ENCODE peak calls at places on chromosomes 11 and 22, in five cellular contexts. K is SK-N-SH, J is H1, H is glutamatergic neuron, B is RWPE1. F is an unnamed sample.

GRCh38 chr11:10982695-10983492 is 125.0 kb upstream of the ZBED5 start:
- DNase-seq in K (no peak), J (no peak), H (peak), B (peak), F (no peak)

GRCh38 chr22:29320546-29320945 is 5.0 kb upstream of the RASL10A start:
- DNase-seq in K (no peak), J (no peak), H (no peak), B (no peak), F (no peak)

GRCh38 chr11:18071098-18071705 is 25.1 kb upstream of the TPH1 start:
- DNase-seq in K (no peak), J (no peak), H (no peak), B (no peak), F (no peak)

GRCh38 chr11:96338910-96339703 is 3.9 kb downstream of the MAML2 start:
- DNase-seq in K (no peak), J (no peak), H (no peak), B (no peak), F (peak)

GRCh38 chr22:17112491-17113042 is 8.6 kb downstream of the TMEM121B start:
- DNase-seq in K (no peak), J (no peak), H (no peak), B (no peak), F (no peak)

GRCh38 chr11:120172054-120172881 is 34.4 kb upstream of the TRIM29 start:
- DNase-seq in K (peak), J (peak), H (peak), B (peak), F (peak)

GRCh38 chr11:120574881-120575280 is 63.3 kb downstream of the GRIK4 start:
- DNase-seq in K (no peak), J (no peak), H (no peak), B (no peak), F (no peak)

GRCh38 chr22:26667140-26667539 is 9.8 kb downstream of the MIAT start:
- DNase-seq in K (no peak), J (no peak), H (no peak), B (no peak), F (no peak)

GRCh38 chr11:46391578-46392420 is at the start of gene CHRM4:
- DNase-seq in K (peak), J (no peak), H (peak), B (peak), F (no peak)

GRCh38 chr11:65651589-65652510 is 10.9 kb downstream of the RELA start:
- DNase-seq in K (no peak), J (no peak), H (no peak), B (peak), F (no peak)

GRCh38 chr11:44466531-44467179 is 98.8 kb upstream of the CD82 start:
- DNase-seq in K (no peak), J (no peak), H (no peak), B (no peak), F (no peak)

GRCh38 chr11:43381802-43382201 is 23.1 kb downstream of the TTC17 start:
- DNase-seq in K (no peak), J (no peak), H (no peak), B (no peak), F (no peak)

GRCh38 chr11:102653744-102654291 is 28.7 kb upstream of the MMP20 start:
- DNase-seq in K (no peak), J (no peak), H (no peak), B (peak), F (no peak)

GRCh38 chr11:90134420-90135003 is at the start of gene NAALAD2:
- DNase-seq in K (peak), J (peak), H (peak), B (no peak), F (no peak)

GRCh38 chr11:113141010-113141409 is 173.4 kb upstream of the TTC12 start:
- DNase-seq in K (peak), J (no peak), H (no peak), B (no peak), F (no peak)

GRCh38 chr11:84543367-84544159 is 1083.6 kb downstream of the DLG2 start:
- DNase-seq in K (peak), J (peak), H (peak), B (no peak), F (no peak)

GRCh38 chr11:57637626-57638004 is 12.1 kb downstream of the YPEL4 start:
- DNase-seq in K (peak), J (no peak), H (peak), B (no peak), F (no peak)

GRCh38 chr11:110000045-110000502 is 93.1 kb upstream of the ZC3H12C start:
- DNase-seq in K (no peak), J (no peak), H (no peak), B (peak), F (peak)

GRCh38 chr11:29153078-29153477 is 863.8 kb downstream of the KCNA4 start:
- DNase-seq in K (no peak), J (no peak), H (no peak), B (no peak), F (no peak)

GRCh38 chr11:2224254-2224653 is 46.1 kb downstream of the ASCL2 start:
- DNase-seq in K (no peak), J (no peak), H (no peak), B (no peak), F (no peak)

GRCh38 chr11:6548121-6548520 is 51.0 kb downstream of the DNHD1 start:
- DNase-seq in K (no peak), J (no peak), H (no peak), B (no peak), F (no peak)

GRCh38 chr22:36303874-36304273 is 50.9 kb downstream of the APOL1 start:
- DNase-seq in K (no peak), J (no peak), H (no peak), B (no peak), F (no peak)

GRCh38 chr22:33600113-33600512 is 320.2 kb downstream of the LARGE1 start:
- DNase-seq in K (no peak), J (no peak), H (no peak), B (no peak), F (no peak)

GRCh38 chr11:30314625-30315024 is 8.3 kb upstream of the ARL14EP start:
- DNase-seq in K (no peak), J (no peak), H (no peak), B (no peak), F (no peak)

GRCh38 chr11:93526058-93526633 is 17.0 kb downstream of the SMCO4 start:
- DNase-seq in K (no peak), J (no peak), H (no peak), B (no peak), F (no peak)

GRCh38 chr22:17131686-17132085 is 10.5 kb upstream of the TMEM121B start:
- DNase-seq in K (no peak), J (peak), H (peak), B (no peak), F (no peak)

GRCh38 chr11:110317516-110317932 is 21.1 kb upstream of the RDX start:
- DNase-seq in K (peak), J (no peak), H (no peak), B (no peak), F (no peak)

GRCh38 chr11:17405232-17406005 is 17.0 kb upstream of the KCNJ11 start:
- DNase-seq in K (peak), J (no peak), H (peak), B (no peak), F (peak)

GRCh38 chr22:39938509-39938908 is 21.7 kb upstream of the TMA7B start:
- DNase-seq in K (no peak), J (no peak), H (no peak), B (no peak), F (no peak)

GRCh38 chr11:1750481-1750839 is at the start of gene IFITM10:
- DNase-seq in K (peak), J (no peak), H (no peak), B (peak), F (no peak)

GRCh38 chr11:86134580-86135318 is 65.9 kb upstream of the PICALM start:
- DNase-seq in K (no peak), J (no peak), H (no peak), B (no peak), F (no peak)

GRCh38 chr22:27317961-27318360 is 483.6 kb downstream of the MN1 start:
- DNase-seq in K (no peak), J (no peak), H (no peak), B (no peak), F (no peak)

DNA sequence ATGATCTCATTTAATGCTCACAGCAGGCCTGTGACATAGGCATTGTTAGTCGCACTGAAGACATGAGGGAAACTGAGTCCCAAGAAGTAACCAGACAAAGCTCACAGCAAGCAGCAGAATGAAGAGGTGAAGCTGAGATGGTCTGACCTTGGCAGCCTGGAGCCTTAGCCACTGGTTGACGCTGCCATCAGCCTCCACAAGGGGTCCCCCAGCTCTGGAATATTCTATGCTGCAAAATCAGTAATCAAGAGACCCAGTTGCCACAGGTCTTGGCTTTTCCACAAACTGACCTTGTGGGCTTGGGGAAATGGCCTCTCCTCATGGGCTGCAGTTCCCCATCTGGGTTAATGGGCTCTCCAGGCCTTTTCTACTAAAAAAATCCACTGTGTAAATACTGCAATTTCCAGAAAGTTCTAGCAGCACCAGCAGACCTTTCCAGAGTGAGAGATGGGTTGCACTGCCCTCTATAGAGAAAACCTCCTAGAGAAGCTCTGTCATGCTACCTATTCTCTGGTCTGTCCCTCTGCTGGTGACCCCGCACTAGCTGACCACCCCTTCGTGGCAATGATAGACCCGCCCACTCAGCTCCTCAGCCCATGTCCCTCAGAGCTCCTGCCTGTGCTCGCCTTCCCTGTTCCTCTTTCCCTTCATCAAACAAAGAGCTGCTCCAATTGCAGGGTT is 22.6 kb upstream of the ISX start:
- DNase-seq in K (no peak), J (no peak), H (peak), B (peak), F (no peak)
- TF ChIP-seq CTCF in K (peak), J (peak), H (peak), B (no peak), F (peak)

DNA sequence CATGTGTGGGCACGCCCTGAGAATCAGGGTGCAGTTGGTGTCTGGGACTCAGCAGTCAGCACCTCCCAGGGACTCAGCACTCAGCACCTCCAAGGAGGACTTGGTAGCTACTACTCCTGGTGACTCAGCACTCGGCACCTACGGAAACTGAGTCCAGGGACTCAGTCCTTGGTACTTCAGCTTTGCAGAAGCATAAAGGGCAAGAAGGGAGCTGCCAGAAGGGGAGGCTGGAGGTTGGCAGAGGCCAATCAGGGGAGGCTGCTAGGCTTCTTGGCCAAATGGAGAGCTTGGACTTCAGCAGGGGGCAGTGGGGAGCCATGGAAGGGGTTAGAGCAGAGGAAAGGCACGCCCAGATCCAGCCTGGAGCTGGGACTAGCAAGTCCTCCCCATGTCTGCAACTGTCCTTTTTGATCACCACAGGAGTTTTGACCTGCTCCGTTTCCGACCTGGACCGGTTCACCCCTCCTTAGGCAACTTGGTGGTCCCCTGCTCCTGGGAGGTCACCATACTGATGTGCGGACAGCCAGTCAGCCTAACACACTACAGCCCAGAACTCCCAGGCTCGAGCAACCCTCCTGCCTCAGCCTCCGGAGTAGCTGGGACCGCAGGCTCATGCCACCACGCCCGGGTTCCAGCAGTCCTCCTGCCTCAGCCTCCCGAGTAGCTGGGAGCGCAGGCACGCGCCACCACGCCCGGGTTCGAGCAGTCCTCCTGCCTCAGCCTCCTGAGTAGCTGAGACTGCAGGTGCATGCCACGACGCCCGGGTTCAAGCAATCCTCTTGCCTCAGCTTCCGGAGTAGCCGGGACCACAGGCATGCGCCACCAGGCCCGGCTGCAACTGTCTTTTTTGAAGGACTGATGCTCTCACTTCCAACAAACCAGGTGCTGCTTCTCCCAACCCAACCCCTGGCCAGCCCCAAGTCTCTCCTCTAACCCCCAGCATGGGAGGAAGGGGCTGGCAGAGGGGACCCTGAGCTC is 1.5 kb downstream of the ANO9 start:
- DNase-seq in K (peak), J (no peak), H (no peak), B (no peak), F (no peak)
- TF ChIP-seq CTCF in K (peak), J (peak), H (no peak), B (no peak), F (peak)

DNA sequence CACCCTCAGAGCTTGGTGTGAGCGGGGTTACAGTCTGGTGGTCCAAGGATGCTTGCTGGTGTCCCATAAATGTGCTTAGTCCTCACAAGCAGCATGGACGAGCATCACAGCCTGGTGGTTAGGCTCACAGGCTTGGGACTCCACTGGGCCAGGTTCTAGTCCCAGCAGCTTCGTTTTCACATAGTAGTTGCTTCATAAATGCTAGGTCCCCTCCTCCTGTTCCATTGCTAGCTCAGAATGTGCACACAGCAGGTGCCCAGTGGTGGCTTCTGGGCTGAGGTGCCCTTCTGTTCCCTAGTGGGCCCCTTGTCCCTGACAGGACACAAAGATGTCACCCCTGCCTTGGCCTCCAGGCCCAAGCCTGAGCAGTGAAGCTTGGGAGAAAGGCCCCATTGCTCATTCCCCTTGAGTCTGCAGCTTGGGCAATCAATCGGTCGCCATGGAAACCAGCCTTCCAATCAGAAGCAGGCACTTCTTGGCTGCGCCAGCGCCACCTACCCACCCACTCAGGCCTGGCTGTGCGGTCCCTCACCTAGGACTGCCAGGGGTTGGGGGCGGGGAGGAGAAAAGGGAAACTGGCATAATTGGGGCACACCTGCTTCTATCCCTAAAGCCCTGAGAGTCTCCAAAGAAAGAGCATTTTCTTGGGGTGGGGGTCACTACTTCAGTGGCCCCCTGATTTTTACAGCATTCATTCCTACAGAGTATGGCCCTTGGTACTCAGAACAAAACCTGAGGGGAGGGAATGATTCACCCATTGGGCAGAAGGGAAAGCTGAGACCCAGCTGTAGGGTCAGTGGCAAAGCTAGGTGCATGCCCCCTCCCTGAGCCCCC is 48.1 kb downstream of the CYTH4 start:
- DNase-seq in K (peak), J (peak), H (peak), B (peak), F (peak)
- TF ChIP-seq CTCF in K (peak), J (peak), H (peak), B (no peak), F (peak)

DNA sequence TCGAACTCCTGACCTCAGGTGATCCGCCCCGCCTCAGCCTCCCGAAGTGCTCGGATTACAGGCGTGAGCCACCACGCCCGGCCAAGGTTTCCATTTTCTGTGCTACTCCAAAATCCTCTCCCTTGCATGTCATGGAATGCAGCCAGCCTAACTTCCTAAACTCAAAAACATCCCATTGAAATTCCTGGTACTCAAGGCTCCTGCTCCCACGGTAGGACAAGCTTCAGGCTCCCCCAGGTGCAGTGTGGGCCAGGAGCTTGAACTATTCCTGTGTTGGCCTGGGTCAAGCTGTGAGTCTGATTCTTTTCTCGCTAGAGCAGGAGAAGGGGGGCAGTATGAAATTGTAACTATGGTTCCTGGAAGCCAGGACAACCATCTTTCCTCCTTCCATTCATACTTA is 97.1 kb downstream of the RPL27A start:
- DNase-seq in K (no peak), J (no peak), H (no peak), B (no peak), F (no peak)
- TF ChIP-seq CTCF in K (no peak), J (no peak), H (no peak), B (no peak), F (no peak)

DNA sequence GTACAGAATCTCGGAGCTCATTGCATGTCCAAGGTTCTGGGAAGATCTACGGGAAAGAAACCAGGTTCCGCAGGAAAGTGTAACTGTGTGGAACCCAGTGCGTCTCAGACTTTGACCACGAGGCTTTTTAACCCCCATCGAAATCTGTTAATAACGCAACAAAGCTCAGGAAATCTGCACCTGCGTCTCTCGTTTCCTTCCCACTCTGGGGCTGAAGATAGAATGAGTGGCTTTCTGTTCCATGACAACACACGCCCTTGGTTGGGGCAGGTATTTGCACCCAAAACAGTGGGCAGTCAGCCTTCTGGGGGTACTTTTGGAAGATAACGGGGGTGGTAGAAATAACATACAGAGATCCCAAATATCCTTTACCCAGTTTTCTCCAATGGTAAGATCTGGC is 38.5 kb downstream of the ISX start:
- DNase-seq in K (no peak), J (no peak), H (no peak), B (no peak), F (no peak)
- TF ChIP-seq CTCF in K (no peak), J (no peak), H (no peak), B (no peak), F (no peak)

DNA sequence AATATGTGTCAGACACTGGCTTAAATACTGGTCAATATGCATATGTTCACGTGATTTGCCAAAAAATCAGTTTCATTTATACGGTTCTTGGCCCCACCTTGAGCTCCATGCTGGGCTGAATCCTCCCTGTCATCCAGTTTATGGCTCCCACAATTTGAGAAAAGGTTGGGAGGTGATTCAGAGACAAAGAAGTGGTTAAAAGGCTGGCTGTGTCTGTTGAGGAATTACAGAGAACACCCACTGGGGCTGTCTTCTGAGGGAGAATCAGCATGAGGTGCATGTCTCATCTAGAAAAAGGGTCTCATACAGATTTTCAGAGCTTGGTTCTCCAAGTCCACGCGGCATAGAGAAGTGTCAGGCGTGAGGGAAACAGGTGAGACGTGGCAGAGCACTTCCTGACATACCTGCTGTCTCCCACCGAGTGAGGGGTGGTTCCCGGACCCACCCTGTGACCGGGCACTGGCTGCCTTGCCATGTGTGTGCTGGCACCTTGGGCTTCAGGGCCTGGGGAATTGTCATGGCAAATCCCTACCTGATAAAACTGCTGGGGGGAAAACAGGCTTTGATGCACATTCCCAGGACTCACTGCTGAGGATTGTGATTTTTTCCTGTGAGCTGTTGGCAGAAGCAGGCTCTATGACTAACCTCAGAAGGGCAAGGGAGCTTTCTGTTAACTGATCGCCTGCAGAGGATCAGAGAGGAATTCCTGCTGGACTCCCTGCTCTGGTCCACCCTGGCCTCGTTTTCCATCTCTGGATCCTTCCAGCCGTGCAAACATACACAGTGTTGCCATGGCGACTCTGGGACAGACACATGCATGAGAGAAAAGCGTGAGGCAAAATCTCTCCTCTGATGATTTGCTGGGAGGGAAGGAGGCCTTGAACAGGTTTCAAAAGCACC is 223.6 kb downstream of the ADAMTS15 start:
- DNase-seq in K (peak), J (no peak), H (peak), B (no peak), F (peak)
- TF ChIP-seq CTCF in K (no peak), J (no peak), H (no peak), B (no peak), F (no peak)